ENCODE peak calls at places on chromosomes 2 and 18, in ten cellular contexts. H, A, N, O, V, B, F, W, C and E are unnamed samples.

GRCh38 chr18:25168011-25168410 is 184.0 kb downstream of the ZNF521 start:
- DNase-seq in N (no peak), B (no peak), H (no peak), A (no peak), V (no peak), F (no peak), C (no peak), W (no peak), O (no peak), E (no peak)

GRCh38 chr2:96552284-96553175 is 16.0 kb downstream of the ARID5A start:
- DNase-seq in F (no peak), B (no peak), C (no peak), N (no peak), W (no peak), A (no peak), H (no peak), V (no peak), O (no peak), E (no peak)

GRCh38 chr2:193496786-193497185 is 1302.1 kb upstream of the TMEFF2 start:
- DNase-seq in V (no peak), C (no peak), A (no peak), O (no peak), F (no peak), B (no peak), N (no peak), W (no peak), H (no peak), E (no peak)

GRCh38 chr2:51921076-51921475 is 889.1 kb upstream of the NRXN1 start:
- DNase-seq in W (no peak), C (no peak), O (no peak), H (no peak), A (no peak), V (no peak), N (no peak), B (no peak), F (no peak), E (no peak)

GRCh38 chr2:161208527-161209139 is 48.4 kb downstream of the TANK start:
- DNase-seq in B (peak; percentile 91), A (peak; percentile 78), H (no peak), F (no peak), O (no peak), W (peak; percentile 80), V (peak; percentile 17), N (peak; percentile 50), C (no peak), E (peak; percentile 26)

GRCh38 chr18:70363861-70364260 is 75.0 kb downstream of the SOCS6 start:
- DNase-seq in W (no peak), V (no peak), F (no peak), N (peak; percentile 77), H (no peak), C (no peak), A (no peak), B (peak; percentile 80), O (no peak), E (peak; percentile 26)

GRCh38 chr2:199841409-199841808 is 9.6 kb downstream of the FTCDNL1 start:
- DNase-seq in H (no peak), V (no peak), B (no peak), A (no peak), O (no peak), C (no peak), N (no peak), F (no peak), W (no peak), E (no peak)

GRCh38 chr18:58097127-58097906 is 53.3 kb downstream of the NEDD4L start:
- DNase-seq in B (no peak), V (no peak), W (no peak), H (no peak), N (no peak), F (no peak), O (no peak), A (peak; percentile 31), C (no peak), E (no peak)

GRCh38 chr18:41714872-41715271 is 240.2 kb upstream of the PIK3C3 start:
- DNase-seq in V (no peak), A (no peak), W (no peak), N (no peak), B (no peak), C (no peak), H (no peak), F (no peak), O (no peak), E (no peak)

GRCh38 chr18:36440614-36441013 is 143.1 kb downstream of the FHOD3 start:
- DNase-seq in A (peak; percentile 33), O (no peak), B (no peak), W (no peak), F (no peak), V (no peak), C (no peak), N (no peak), H (no peak), E (peak; percentile 37)

GRCh38 chr2:180890781-180891180 is 89.6 kb upstream of the UBE2E3 start:
- DNase-seq in F (no peak), C (no peak), N (no peak), V (no peak), B (peak; percentile 11), O (no peak), W (no peak), A (no peak), H (no peak), E (no peak)

GRCh38 chr2:46849080-46849715 is 66.4 kb downstream of the MCFD2 start:
- DNase-seq in H (no peak), C (no peak), O (no peak), A (peak; percentile 72), V (no peak), N (peak; percentile 86), F (no peak), W (peak; percentile 35), B (peak; percentile 90), E (no peak)

GRCh38 chr2:64819774-64820688 is 166.3 kb upstream of the SERTAD2 start:
- DNase-seq in N (no peak), O (no peak), F (peak; percentile 86), A (no peak), B (peak; percentile 33), W (no peak), H (no peak), V (no peak), C (no peak), E (no peak)

GRCh38 chr2:84115458-84115857 is 343.6 kb downstream of the SUCLG1 start:
- DNase-seq in F (no peak), O (no peak), A (no peak), C (no peak), H (no peak), B (no peak), V (no peak), W (no peak), N (no peak), E (no peak)

GRCh38 chr18:32379891-32380290 is 90.8 kb downstream of the GAREM1 start:
- DNase-seq in W (no peak), C (no peak), O (no peak), A (no peak), N (no peak), B (no peak), H (no peak), V (no peak), F (no peak), E (no peak)

GRCh38 chr18:32381761-32382160 is 88.9 kb downstream of the GAREM1 start:
- DNase-seq in N (no peak), W (no peak), B (no peak), O (no peak), V (no peak), H (no peak), F (no peak), C (no peak), A (no peak), E (no peak)

GRCh38 chr18:32383040-32383819 is 87.5 kb downstream of the GAREM1 start:
- DNase-seq in O (no peak), C (no peak), W (no peak), H (no peak), V (peak; percentile 77), F (no peak), A (peak; percentile 86), B (peak; percentile 99), N (peak; percentile 79), E (peak; percentile 6)

GRCh38 chr18:32380559-32380958 is 90.1 kb downstream of the GAREM1 start:
- DNase-seq in V (no peak), C (no peak), W (no peak), F (no peak), A (no peak), N (no peak), B (peak; percentile 47), H (no peak), O (no peak), E (no peak)

GRCh38 chr18:32378705-32379104 is 92.0 kb downstream of the GAREM1 start:
- DNase-seq in O (no peak), W (no peak), N (peak; percentile 57), H (no peak), B (peak; percentile 90), V (no peak), A (peak; percentile 38), C (no peak), F (no peak), E (no peak)
- H3K4me3 ChIP-seq in O (no peak overlapping the region), W (no peak overlapping the region), N (no peak overlapping the region), H (no peak overlapping the region), B (no peak overlapping the region), V (no peak overlapping the region), A (no peak overlapping the region), C (no peak overlapping the region), F (no peak overlapping the region), E (no peak overlapping the region)

DNA sequence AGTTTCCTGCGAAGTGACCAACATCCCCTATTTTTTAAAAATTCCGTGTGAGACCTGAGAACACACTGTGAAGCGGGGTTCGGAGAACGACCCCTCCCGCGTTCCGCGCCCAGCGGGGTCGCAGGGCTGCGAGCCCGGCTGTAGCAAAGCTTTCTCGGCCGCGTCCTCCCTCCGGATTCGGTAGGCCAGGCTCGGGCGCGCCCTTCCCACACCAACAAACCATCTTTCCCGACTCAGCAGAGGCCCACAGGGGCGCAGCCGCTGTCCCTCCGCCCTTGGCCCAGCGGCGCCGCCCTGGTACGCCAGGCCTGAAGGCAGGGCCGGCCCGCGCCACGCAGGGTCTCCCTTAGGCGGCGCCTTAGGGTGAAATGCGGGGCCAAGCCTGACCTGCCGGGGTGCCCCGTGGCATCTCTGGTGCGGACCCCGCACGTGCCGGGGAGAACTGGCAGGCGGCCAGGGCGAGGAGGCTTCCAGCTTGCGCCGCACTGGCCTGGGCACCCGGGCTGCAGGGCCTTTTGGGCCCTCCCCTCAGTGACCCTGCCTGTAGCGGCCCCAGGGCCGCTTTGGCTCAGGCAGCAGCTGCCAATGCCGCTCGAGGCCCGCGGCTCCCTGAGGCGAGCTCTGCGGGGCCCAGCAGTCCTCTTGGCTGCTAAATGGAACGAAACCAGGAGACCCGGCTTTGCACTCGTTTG is 8.3 kb downstream of the OTX1 start:
- DNase-seq in H (peak; percentile 60), F (no peak), V (no peak), O (no peak), C (no peak), A (no peak), B (no peak), N (no peak), W (no peak), E (no peak)
- H3K4me3 ChIP-seq in H (no peak overlapping the region), F (no peak overlapping the region), V (no peak overlapping the region), O (peak overlapping the region; percentile 28), C (peak overlapping the region; percentile 54), A (no peak overlapping the region), B (no peak overlapping the region), N (no peak overlapping the region), W (no peak overlapping the region), E (no peak overlapping the region)

GRCh38 chr18:21739604-21740473 is 753 bp upstream of the MIB1 start:
- DNase-seq in N (no peak), F (no peak), V (no peak), H (peak; percentile 62), C (no peak), O (no peak), B (peak; percentile 10), A (no peak), W (peak; percentile 90), E (no peak)
- H3K4me3 ChIP-seq in N (peak overlapping the region; percentile 30), F (peak overlapping the region; percentile 72), V (peak overlapping the region; percentile 42), H (peak overlapping the region; percentile 47), C (peak overlapping the region; percentile 89), O (peak overlapping the region; percentile 45), B (peak overlapping the region; percentile 41), A (peak overlapping the region; percentile 9), W (peak overlapping the region; percentile 90), E (peak overlapping the region; percentile 22)

GRCh38 chr18:12278153-12278764 is 24.1 kb downstream of the CIDEA start:
- DNase-seq in A (no peak), C (no peak), N (no peak), B (no peak), V (no peak), F (no peak), W (no peak), O (no peak), H (no peak), E (no peak)
- H3K4me3 ChIP-seq in A (peak overlapping the region; percentile 25), C (peak overlapping the region; percentile 72), N (no peak overlapping the region), B (peak overlapping the region; percentile 42), V (peak overlapping the region; percentile 65), F (no peak overlapping the region), W (no peak overlapping the region), O (no peak overlapping the region), H (peak overlapping the region; percentile 42), E (peak overlapping the region; percentile 42)